ENCODE peak calls at places on chromosomes 7 and 10, in ten cellular contexts. One of them, this sample, is unnamed.

GRCh38 chr10:104025524-104025923 is 58.6 kb downstream of the SLK start:
- DNase-seq in prostate gland: no peak
- DNase-seq in A549: no peak
- DNase-seq in H1: no peak
- DNase-seq in Peyer's patch: no peak
- DNase-seq in sigmoid colon: no peak
- DNase-seq in stomach: no peak
- DNase-seq in K562: no peak
- DNase-seq in heart left ventricle: no peak
- DNase-seq in adrenal gland: no peak
- DNase-seq in this sample: no peak

GRCh38 chr7:111735661-111736323 is 173.5 kb upstream of the IMMP2L start:
- DNase-seq in prostate gland: peak
- DNase-seq in A549: peak
- DNase-seq in H1: peak
- DNase-seq in Peyer's patch: peak
- DNase-seq in sigmoid colon: no peak
- DNase-seq in stomach: peak
- DNase-seq in K562: peak
- DNase-seq in heart left ventricle: peak
- DNase-seq in adrenal gland: peak
- DNase-seq in this sample: no peak

GRCh38 chr7:131425992-131426391 is 98.3 kb downstream of the MKLN1 start:
- DNase-seq in prostate gland: no peak
- DNase-seq in A549: no peak
- DNase-seq in H1: no peak
- DNase-seq in Peyer's patch: no peak
- DNase-seq in sigmoid colon: no peak
- DNase-seq in stomach: no peak
- DNase-seq in K562: no peak
- DNase-seq in heart left ventricle: no peak
- DNase-seq in adrenal gland: no peak
- DNase-seq in this sample: no peak

GRCh38 chr7:151382079-151382885 is 27.6 kb downstream of the WDR86 start:
- DNase-seq in prostate gland: no peak
- DNase-seq in A549: no peak
- DNase-seq in H1: peak
- DNase-seq in Peyer's patch: no peak
- DNase-seq in sigmoid colon: no peak
- DNase-seq in stomach: no peak
- DNase-seq in K562: no peak
- DNase-seq in heart left ventricle: no peak
- DNase-seq in adrenal gland: no peak
- DNase-seq in this sample: no peak

GRCh38 chr7:19117870-19118608 is 603 bp upstream of the TWIST1 start:
- DNase-seq in prostate gland: no peak
- DNase-seq in A549: no peak
- DNase-seq in H1: peak
- DNase-seq in Peyer's patch: no peak
- DNase-seq in sigmoid colon: peak
- DNase-seq in stomach: no peak
- DNase-seq in K562: no peak
- DNase-seq in heart left ventricle: peak
- DNase-seq in adrenal gland: peak
- DNase-seq in this sample: no peak

GRCh38 chr10:27344568-27345454 is 104.2 kb upstream of the ACBD5 start:
- DNase-seq in prostate gland: no peak
- DNase-seq in A549: no peak
- DNase-seq in H1: no peak
- DNase-seq in Peyer's patch: no peak
- DNase-seq in sigmoid colon: no peak
- DNase-seq in stomach: no peak
- DNase-seq in K562: no peak
- DNase-seq in heart left ventricle: no peak
- DNase-seq in adrenal gland: no peak
- DNase-seq in this sample: no peak

GRCh38 chr7:5595545-5596045 is 172.0 kb upstream of the TNRC18 start:
- DNase-seq in prostate gland: no peak
- DNase-seq in A549: peak
- DNase-seq in H1: no peak
- DNase-seq in Peyer's patch: no peak
- DNase-seq in sigmoid colon: no peak
- DNase-seq in stomach: no peak
- DNase-seq in K562: peak
- DNase-seq in heart left ventricle: no peak
- DNase-seq in adrenal gland: peak
- DNase-seq in this sample: no peak

GRCh38 chr10:73934074-73934473 is 23.1 kb downstream of the PLAU start:
- DNase-seq in prostate gland: no peak
- DNase-seq in A549: no peak
- DNase-seq in H1: no peak
- DNase-seq in Peyer's patch: no peak
- DNase-seq in sigmoid colon: no peak
- DNase-seq in stomach: no peak
- DNase-seq in K562: no peak
- DNase-seq in heart left ventricle: no peak
- DNase-seq in adrenal gland: no peak
- DNase-seq in this sample: no peak

GRCh38 chr7:102883098-102883860 is 29.5 kb upstream of the LRRC17 start:
- DNase-seq in prostate gland: no peak
- DNase-seq in A549: no peak
- DNase-seq in H1: no peak
- DNase-seq in Peyer's patch: no peak
- DNase-seq in sigmoid colon: no peak
- DNase-seq in stomach: no peak
- DNase-seq in K562: no peak
- DNase-seq in heart left ventricle: no peak
- DNase-seq in adrenal gland: no peak
- DNase-seq in this sample: no peak

DNA sequence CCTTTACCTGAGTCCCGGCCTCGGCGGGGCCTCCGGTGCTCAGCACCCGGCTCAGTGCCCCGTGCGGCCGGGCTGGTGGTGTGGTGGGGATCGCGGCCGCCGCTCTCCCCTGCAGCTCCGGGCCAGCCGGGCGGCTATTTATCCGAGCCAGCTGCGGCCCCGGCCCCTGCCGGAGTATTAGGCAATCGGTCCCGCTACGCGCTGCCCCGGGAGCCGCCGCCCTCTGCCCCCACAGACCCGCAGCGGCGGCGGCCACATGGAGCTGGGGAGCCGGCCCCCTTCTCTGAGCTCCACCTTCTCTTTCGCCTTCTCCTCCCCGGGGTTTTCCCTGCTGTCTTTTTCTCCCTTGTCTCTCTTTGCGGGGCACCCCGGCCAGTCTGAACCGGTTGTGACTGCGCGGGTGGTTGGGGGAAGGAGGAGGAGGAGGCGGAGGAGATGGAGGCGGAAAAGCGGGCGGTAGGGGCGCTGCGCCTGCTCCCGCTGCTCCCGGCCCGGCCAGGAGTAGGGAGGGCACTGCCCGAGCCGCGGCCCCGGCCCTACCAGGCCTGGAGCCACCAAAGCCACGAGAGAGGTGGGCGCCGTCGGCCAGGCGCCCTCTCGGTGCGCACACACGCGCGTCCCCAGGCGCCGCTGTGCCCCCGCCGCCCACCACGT is at the start of gene SLC16A9:
- DNase-seq in prostate gland: peak
- DNase-seq in A549: peak
- DNase-seq in H1: peak
- DNase-seq in Peyer's patch: no peak
- DNase-seq in sigmoid colon: peak
- DNase-seq in stomach: peak
- DNase-seq in K562: peak
- DNase-seq in heart left ventricle: peak
- DNase-seq in adrenal gland: peak
- DNase-seq in this sample: no peak
- TF ChIP-seq POLR2A in prostate gland: no peak
- TF ChIP-seq POLR2A in A549: no peak
- TF ChIP-seq POLR2A in H1: peak
- TF ChIP-seq POLR2A in Peyer's patch: no peak
- TF ChIP-seq POLR2A in sigmoid colon: no peak
- TF ChIP-seq POLR2A in stomach: no peak
- TF ChIP-seq POLR2A in K562: peak
- TF ChIP-seq POLR2A in heart left ventricle: no peak
- TF ChIP-seq POLR2A in adrenal gland: peak
- TF ChIP-seq POLR2A in this sample: no peak

GRCh38 chr10:102642553-102643345 is 1.5 kb upstream of the TRIM8 start:
- DNase-seq in prostate gland: peak
- DNase-seq in A549: peak
- DNase-seq in H1: peak
- DNase-seq in Peyer's patch: peak
- DNase-seq in sigmoid colon: peak
- DNase-seq in stomach: peak
- DNase-seq in K562: peak
- DNase-seq in heart left ventricle: no peak
- DNase-seq in adrenal gland: peak
- DNase-seq in this sample: peak

GRCh38 chr10:102644646-102645387 is 538 bp downstream of the TRIM8 start:
- DNase-seq in prostate gland: peak
- DNase-seq in A549: peak
- DNase-seq in H1: peak
- DNase-seq in Peyer's patch: peak
- DNase-seq in sigmoid colon: peak
- DNase-seq in stomach: peak
- DNase-seq in K562: peak
- DNase-seq in heart left ventricle: peak
- DNase-seq in adrenal gland: peak
- DNase-seq in this sample: no peak

GRCh38 chr10:102643346-102644065 is 773 bp upstream of the TRIM8 start:
- DNase-seq in prostate gland: peak
- DNase-seq in A549: peak
- DNase-seq in H1: peak
- DNase-seq in Peyer's patch: peak
- DNase-seq in sigmoid colon: peak
- DNase-seq in stomach: peak
- DNase-seq in K562: peak
- DNase-seq in heart left ventricle: peak
- DNase-seq in adrenal gland: peak
- DNase-seq in this sample: no peak

GRCh38 chr10:102645388-102645740 is 1.1 kb downstream of the TRIM8 start:
- DNase-seq in prostate gland: peak
- DNase-seq in A549: peak
- DNase-seq in H1: no peak
- DNase-seq in Peyer's patch: peak
- DNase-seq in sigmoid colon: peak
- DNase-seq in stomach: peak
- DNase-seq in K562: peak
- DNase-seq in heart left ventricle: peak
- DNase-seq in adrenal gland: peak
- DNase-seq in this sample: no peak

DNA sequence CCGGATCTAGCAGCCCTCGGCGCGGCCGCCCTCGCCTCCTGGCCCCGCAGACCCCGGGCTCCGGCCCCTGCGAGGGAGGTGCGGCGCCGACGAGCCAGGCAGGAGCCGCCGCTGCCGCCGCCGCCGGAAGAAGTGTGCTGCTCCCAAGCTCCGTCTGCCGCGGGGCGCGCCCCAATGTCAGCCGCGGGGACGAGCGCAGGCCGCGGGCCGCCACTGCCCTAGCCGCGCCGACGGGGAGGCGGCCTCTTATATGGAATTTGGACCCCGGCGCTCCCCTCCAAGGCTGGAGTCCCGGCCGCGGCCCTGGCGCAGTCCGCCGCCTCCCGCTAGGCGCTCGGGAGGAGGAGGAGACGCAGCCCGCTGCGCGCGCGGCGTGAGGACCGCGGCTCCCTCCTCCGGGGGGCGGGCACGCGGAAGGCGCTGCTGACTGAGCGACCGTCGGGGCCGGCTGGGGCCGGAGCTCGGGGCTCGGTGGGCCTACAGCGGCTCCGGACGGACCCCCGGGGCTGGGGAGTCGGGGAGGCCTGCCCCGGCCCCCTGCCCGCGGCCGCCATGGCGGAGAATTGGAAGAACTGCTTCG is at the start of gene TRIM8:
- DNase-seq in prostate gland: no peak
- DNase-seq in A549: peak
- DNase-seq in H1: peak
- DNase-seq in Peyer's patch: peak
- DNase-seq in sigmoid colon: no peak
- DNase-seq in stomach: peak
- DNase-seq in K562: peak
- DNase-seq in heart left ventricle: peak
- DNase-seq in adrenal gland: peak
- DNase-seq in this sample: no peak
- TF ChIP-seq POLR2A in prostate gland: no peak
- TF ChIP-seq POLR2A in A549: peak
- TF ChIP-seq POLR2A in H1: no peak
- TF ChIP-seq POLR2A in Peyer's patch: peak
- TF ChIP-seq POLR2A in sigmoid colon: no peak
- TF ChIP-seq POLR2A in stomach: no peak
- TF ChIP-seq POLR2A in K562: no peak
- TF ChIP-seq POLR2A in heart left ventricle: no peak
- TF ChIP-seq POLR2A in adrenal gland: no peak
- TF ChIP-seq POLR2A in this sample: peak

GRCh38 chr10:7027913-7028808 is 382.7 kb downstream of the SFMBT2 start:
- DNase-seq in prostate gland: no peak
- DNase-seq in A549: no peak
- DNase-seq in H1: no peak
- DNase-seq in Peyer's patch: no peak
- DNase-seq in sigmoid colon: no peak
- DNase-seq in stomach: no peak
- DNase-seq in K562: peak
- DNase-seq in heart left ventricle: no peak
- DNase-seq in adrenal gland: no peak
- DNase-seq in this sample: no peak
- TF ChIP-seq POLR2A in prostate gland: no peak
- TF ChIP-seq POLR2A in A549: no peak
- TF ChIP-seq POLR2A in H1: no peak
- TF ChIP-seq POLR2A in Peyer's patch: no peak
- TF ChIP-seq POLR2A in sigmoid colon: no peak
- TF ChIP-seq POLR2A in stomach: no peak
- TF ChIP-seq POLR2A in K562: peak
- TF ChIP-seq POLR2A in heart left ventricle: no peak
- TF ChIP-seq POLR2A in adrenal gland: no peak
- TF ChIP-seq POLR2A in this sample: no peak

GRCh38 chr10:87094373-87095240 is at the start of the genes GLUD1 and SHLD2:
- DNase-seq in prostate gland: peak
- DNase-seq in A549: peak
- DNase-seq in H1: peak
- DNase-seq in Peyer's patch: peak
- DNase-seq in sigmoid colon: peak
- DNase-seq in stomach: peak
- DNase-seq in K562: peak
- DNase-seq in heart left ventricle: peak
- DNase-seq in adrenal gland: peak
- DNase-seq in this sample: peak
- TF ChIP-seq POLR2A in prostate gland: peak
- TF ChIP-seq POLR2A in A549: peak
- TF ChIP-seq POLR2A in H1: peak
- TF ChIP-seq POLR2A in Peyer's patch: peak
- TF ChIP-seq POLR2A in sigmoid colon: peak
- TF ChIP-seq POLR2A in stomach: no peak
- TF ChIP-seq POLR2A in K562: peak
- TF ChIP-seq POLR2A in heart left ventricle: peak
- TF ChIP-seq POLR2A in adrenal gland: peak
- TF ChIP-seq POLR2A in this sample: peak